ENCODE peak calls at places on chromosomes 5 and 9, in nine cellular contexts. One of them, this sample, is unnamed.

GRCh38 chr5:143311428-143311827 is 92.1 kb downstream of the NR3C1 start:
- DNase-seq in cardiac septum: no peak
- DNase-seq in cardiac fibroblast: peak; percentile 92
- DNase-seq in GM23248: peak; percentile 86
- DNase-seq in astrocyte: peak; percentile 84
- DNase-seq in activated T-cell treated with anti-CD3 and anti-CD28 coated beads for 24 hours: no peak
- DNase-seq in sciatic nerve: no peak
- DNase-seq in naive B cell: no peak
- DNase-seq in NB4: peak; percentile 35
- DNase-seq in this sample: no peak

GRCh38 chr5:71014186-71014585 is 11.0 kb downstream of the NAIP start:
- DNase-seq in NB4: no peak
- DNase-seq in astrocyte: no peak
- DNase-seq in cardiac fibroblast: no peak
- DNase-seq in sciatic nerve: no peak
- DNase-seq in GM23248: no peak
- DNase-seq in activated T-cell treated with anti-CD3 and anti-CD28 coated beads for 24 hours: no peak
- DNase-seq in naive B cell: no peak
- DNase-seq in cardiac septum: no peak
- DNase-seq in this sample: no peak

GRCh38 chr5:139644001-139644456 is 4.1 kb upstream of the CXXC5 start:
- DNase-seq in cardiac septum: peak; percentile 53
- DNase-seq in activated T-cell treated with anti-CD3 and anti-CD28 coated beads for 24 hours: no peak
- DNase-seq in astrocyte: no peak
- DNase-seq in naive B cell: no peak
- DNase-seq in GM23248: no peak
- DNase-seq in cardiac fibroblast: no peak
- DNase-seq in NB4: no peak
- DNase-seq in sciatic nerve: peak; percentile 50
- DNase-seq in this sample: peak; percentile 27

GRCh38 chr9:80867731-80868130 is 821.6 kb downstream of the TLE1 start:
- DNase-seq in cardiac septum: no peak
- DNase-seq in cardiac fibroblast: peak; percentile 84
- DNase-seq in activated T-cell treated with anti-CD3 and anti-CD28 coated beads for 24 hours: no peak
- DNase-seq in naive B cell: no peak
- DNase-seq in sciatic nerve: no peak
- DNase-seq in NB4: no peak
- DNase-seq in astrocyte: peak; percentile 47
- DNase-seq in GM23248: no peak
- DNase-seq in this sample: no peak

GRCh38 chr5:160685695-160686094 is 166.3 kb downstream of the ATP10B start:
- DNase-seq in NB4: peak; percentile 66
- DNase-seq in GM23248: no peak
- DNase-seq in activated T-cell treated with anti-CD3 and anti-CD28 coated beads for 24 hours: no peak
- DNase-seq in sciatic nerve: no peak
- DNase-seq in naive B cell: no peak
- DNase-seq in astrocyte: no peak
- DNase-seq in cardiac septum: no peak
- DNase-seq in cardiac fibroblast: no peak
- DNase-seq in this sample: no peak

GRCh38 chr9:79312686-79313421 is 258.9 kb upstream of the TLE4 start:
- DNase-seq in NB4: no peak
- DNase-seq in sciatic nerve: no peak
- DNase-seq in activated T-cell treated with anti-CD3 and anti-CD28 coated beads for 24 hours: no peak
- DNase-seq in astrocyte: no peak
- DNase-seq in cardiac fibroblast: no peak
- DNase-seq in cardiac septum: no peak
- DNase-seq in naive B cell: no peak
- DNase-seq in GM23248: no peak
- DNase-seq in this sample: no peak

GRCh38 chr5:96150007-96150406 is 188.4 kb upstream of the ELL2 start:
- DNase-seq in NB4: no peak
- DNase-seq in cardiac septum: no peak
- DNase-seq in naive B cell: no peak
- DNase-seq in cardiac fibroblast: no peak
- DNase-seq in sciatic nerve: no peak
- DNase-seq in astrocyte: no peak
- DNase-seq in GM23248: no peak
- DNase-seq in activated T-cell treated with anti-CD3 and anti-CD28 coated beads for 24 hours: no peak
- DNase-seq in this sample: no peak

GRCh38 chr9:97740848-97741821 is 44.0 kb upstream of the XPA start:
- DNase-seq in cardiac septum: peak; percentile 82
- DNase-seq in astrocyte: peak; percentile 54
- DNase-seq in activated T-cell treated with anti-CD3 and anti-CD28 coated beads for 24 hours: peak; percentile 19
- DNase-seq in NB4: peak; percentile 68
- DNase-seq in sciatic nerve: peak; percentile 64
- DNase-seq in naive B cell: peak; percentile 20
- DNase-seq in cardiac fibroblast: peak; percentile 56
- DNase-seq in GM23248: peak; percentile 81
- DNase-seq in this sample: peak; percentile 95

GRCh38 chr5:121797677-121798518 is 53.8 kb upstream of the FTMT start:
- DNase-seq in cardiac septum: no peak
- DNase-seq in naive B cell: no peak
- DNase-seq in NB4: no peak
- DNase-seq in sciatic nerve: no peak
- DNase-seq in astrocyte: no peak
- DNase-seq in activated T-cell treated with anti-CD3 and anti-CD28 coated beads for 24 hours: no peak
- DNase-seq in cardiac fibroblast: no peak
- DNase-seq in GM23248: no peak
- DNase-seq in this sample: no peak

GRCh38 chr9:98365227-98365669 is 109.8 kb upstream of the TBC1D2 start:
- DNase-seq in cardiac septum: no peak
- DNase-seq in astrocyte: peak; percentile 6
- DNase-seq in naive B cell: no peak
- DNase-seq in cardiac fibroblast: peak; percentile 95
- DNase-seq in NB4: peak; percentile 53
- DNase-seq in GM23248: peak; percentile 23
- DNase-seq in sciatic nerve: no peak
- DNase-seq in activated T-cell treated with anti-CD3 and anti-CD28 coated beads for 24 hours: no peak
- DNase-seq in this sample: no peak

GRCh38 chr5:3391210-3391609 is 204.4 kb upstream of the IRX1 start:
- DNase-seq in naive B cell: no peak
- DNase-seq in sciatic nerve: no peak
- DNase-seq in activated T-cell treated with anti-CD3 and anti-CD28 coated beads for 24 hours: no peak
- DNase-seq in astrocyte: no peak
- DNase-seq in cardiac fibroblast: no peak
- DNase-seq in cardiac septum: no peak
- DNase-seq in GM23248: no peak
- DNase-seq in NB4: no peak
- DNase-seq in this sample: peak; percentile 36

GRCh38 chr5:142239394-142240159 is 85.2 kb downstream of the SPRY4 start:
- DNase-seq in naive B cell: no peak
- DNase-seq in GM23248: no peak
- DNase-seq in activated T-cell treated with anti-CD3 and anti-CD28 coated beads for 24 hours: no peak
- DNase-seq in sciatic nerve: no peak
- DNase-seq in astrocyte: no peak
- DNase-seq in cardiac septum: no peak
- DNase-seq in cardiac fibroblast: no peak
- DNase-seq in NB4: no peak
- DNase-seq in this sample: peak; percentile 79

GRCh38 chr9:86340356-86341006 is 13.7 kb downstream of the TUT7 start:
- DNase-seq in naive B cell: no peak
- DNase-seq in sciatic nerve: no peak
- DNase-seq in NB4: no peak
- DNase-seq in activated T-cell treated with anti-CD3 and anti-CD28 coated beads for 24 hours: no peak
- DNase-seq in astrocyte: no peak
- DNase-seq in cardiac fibroblast: peak; percentile 32
- DNase-seq in cardiac septum: no peak
- DNase-seq in GM23248: peak; percentile 65
- DNase-seq in this sample: no peak

GRCh38 chr9:96478829-96479371 is 28.9 kb downstream of the HABP4 start:
- DNase-seq in GM23248: peak; percentile 76
- DNase-seq in cardiac septum: no peak
- DNase-seq in astrocyte: peak; percentile 64
- DNase-seq in NB4: no peak
- DNase-seq in sciatic nerve: no peak
- DNase-seq in activated T-cell treated with anti-CD3 and anti-CD28 coated beads for 24 hours: peak; percentile 2
- DNase-seq in naive B cell: no peak
- DNase-seq in cardiac fibroblast: peak; percentile 56
- DNase-seq in this sample: no peak

GRCh38 chr9:135926402-135927194 is 19.3 kb upstream of the CAMSAP1 start:
- DNase-seq in naive B cell: no peak
- DNase-seq in cardiac fibroblast: peak; percentile 78
- DNase-seq in GM23248: peak; percentile 96
- DNase-seq in sciatic nerve: no peak
- DNase-seq in activated T-cell treated with anti-CD3 and anti-CD28 coated beads for 24 hours: peak; percentile 71
- DNase-seq in astrocyte: peak; percentile 82
- DNase-seq in cardiac septum: no peak
- DNase-seq in NB4: peak; percentile 78
- DNase-seq in this sample: peak; percentile 87

GRCh38 chr5:143860211-143860610 is 48.2 kb downstream of the HMHB1 start:
- DNase-seq in GM23248: no peak
- DNase-seq in sciatic nerve: no peak
- DNase-seq in cardiac fibroblast: no peak
- DNase-seq in naive B cell: no peak
- DNase-seq in NB4: no peak
- DNase-seq in cardiac septum: no peak
- DNase-seq in activated T-cell treated with anti-CD3 and anti-CD28 coated beads for 24 hours: no peak
- DNase-seq in astrocyte: no peak
- DNase-seq in this sample: no peak

GRCh38 chr9:18489861-18490260 is 15.9 kb downstream of the ADAMTSL1 start:
- DNase-seq in sciatic nerve: no peak
- DNase-seq in cardiac fibroblast: peak; percentile 74
- DNase-seq in NB4: no peak
- DNase-seq in cardiac septum: no peak
- DNase-seq in naive B cell: no peak
- DNase-seq in astrocyte: peak; percentile 83
- DNase-seq in GM23248: peak; percentile 89
- DNase-seq in activated T-cell treated with anti-CD3 and anti-CD28 coated beads for 24 hours: no peak
- DNase-seq in this sample: no peak

GRCh38 chr9:100074093-100074492 is 24.7 kb downstream of the ERP44 start:
- DNase-seq in naive B cell: no peak
- DNase-seq in cardiac fibroblast: no peak
- DNase-seq in cardiac septum: no peak
- DNase-seq in sciatic nerve: no peak
- DNase-seq in activated T-cell treated with anti-CD3 and anti-CD28 coated beads for 24 hours: no peak
- DNase-seq in astrocyte: peak; percentile 74
- DNase-seq in NB4: no peak
- DNase-seq in GM23248: no peak
- DNase-seq in this sample: no peak

GRCh38 chr9:124004608-124005007 is 7.0 kb upstream of the LHX2 start:
- DNase-seq in cardiac septum: no peak
- DNase-seq in sciatic nerve: no peak
- DNase-seq in activated T-cell treated with anti-CD3 and anti-CD28 coated beads for 24 hours: no peak
- DNase-seq in naive B cell: no peak
- DNase-seq in GM23248: no peak
- DNase-seq in NB4: no peak
- DNase-seq in cardiac fibroblast: no peak
- DNase-seq in astrocyte: no peak
- DNase-seq in this sample: no peak

GRCh38 chr5:149680810-149681221 is 49.3 kb upstream of the PPARGC1B start:
- DNase-seq in NB4: peak; percentile 92
- DNase-seq in cardiac septum: no peak
- DNase-seq in activated T-cell treated with anti-CD3 and anti-CD28 coated beads for 24 hours: no peak
- DNase-seq in naive B cell: peak; percentile 79
- DNase-seq in sciatic nerve: peak; percentile 61
- DNase-seq in astrocyte: no peak
- DNase-seq in cardiac fibroblast: no peak
- DNase-seq in GM23248: no peak
- DNase-seq in this sample: no peak